ENCODE peak calls at places on chromosomes 4 and X, in nine cellular contexts. Q is M059J; Y is glutamatergic neuron; E is stimulated activated CD4-positive, alpha-beta T cell treated with anti-CD3 and anti-CD28 coated beads, Interleukin-12 subunit alpha, Interleukin-12 subunit beta, amount 100 ng/mL, for 4 hours; J is AG08395; H is NCI-H1092; D is CD8-positive, alpha-beta memory T cell; U is ELR; W is T-cell. X is an unnamed sample.

GRCh38 chrX:10507181-10507580 is 113.2 kb downstream of the MID1 start:
- DNase-seq in D (no peak), U (no peak), W (no peak), J (no peak), E (no peak), H (no peak), Q (peak), Y (no peak), X (peak)

GRCh38 chr4:147944264-147944663 is 212.4 kb downstream of the ARHGAP10 start:
- DNase-seq in Y (no peak), E (no peak), W (no peak), H (no peak), J (no peak), D (no peak), U (no peak), Q (no peak), X (no peak)

GRCh38 chr4:176539785-176540175 is 220.0 kb downstream of the SPCS3 start:
- DNase-seq in D (no peak), J (no peak), U (peak), W (no peak), Q (peak), H (no peak), E (no peak), Y (no peak), X (no peak)

GRCh38 chrX:71224969-71225368 is 1.9 kb downstream of the GJB1 start:
- DNase-seq in Y (no peak), D (no peak), H (no peak), Q (no peak), J (no peak), W (no peak), U (no peak), E (no peak), X (peak)

GRCh38 chr4:78032446-78032845 is 24.7 kb upstream of the FRAS1 start:
- DNase-seq in Y (no peak), W (no peak), U (no peak), J (no peak), H (peak), E (no peak), D (no peak), Q (no peak), X (no peak)

GRCh38 chrX:133544105-133544504 is 128.8 kb upstream of the GPC4 start:
- DNase-seq in Y (no peak), Q (peak), W (no peak), D (no peak), U (no peak), E (no peak), H (no peak), J (peak), X (peak)

GRCh38 chr4:26050212-26050643 is 136.2 kb downstream of the SMIM20 start:
- DNase-seq in H (no peak), Y (no peak), W (no peak), U (no peak), E (no peak), J (no peak), Q (no peak), D (no peak), X (no peak)

GRCh38 chr4:33649015-33649414 is 2595.3 kb downstream of the ARAP2 start:
- DNase-seq in U (peak), J (peak), E (no peak), Y (no peak), D (no peak), Q (peak), W (no peak), H (no peak), X (peak)

GRCh38 chrX:96685205-96686099 is 810 bp downstream of the DIAPH2 start:
- DNase-seq in Y (peak), D (peak), Q (peak), H (no peak), U (peak), J (peak), E (peak), W (peak), X (peak)

GRCh38 chrX:95889279-95889678 is 795.4 kb upstream of the DIAPH2 start:
- DNase-seq in H (no peak), Q (no peak), E (no peak), Y (no peak), U (no peak), D (no peak), W (no peak), J (no peak), X (no peak)

GRCh38 chrX:71910526-71911022 is at the start of gene NHSL2:
- DNase-seq in H (peak), U (peak), Y (peak), D (no peak), W (no peak), E (peak), Q (no peak), J (no peak), X (peak)

GRCh38 chr4:156677136-156677535 is 294.5 kb downstream of the PDGFC start:
- DNase-seq in Y (peak), D (no peak), W (no peak), J (peak), U (peak), Q (peak), E (no peak), H (no peak), X (peak)

X was measured in kidney tubule cell.